ENCODE peak calls at places on chromosomes 12 and 14, in eight cellular contexts. I, F, D, R, B, A, E and Z are unnamed samples.
A peak's percentile ranks its signal among the peaks of the same experiment; 100 is the strongest.

GRCh38 chr14:102264775-102265174 is 40.2 kb downstream of the MOK start:
- DNase-seq in I (no peak), F (no peak), D (no peak), R (no peak), B (no peak), A (no peak), E (no peak), Z (no peak)

GRCh38 chr12:7716391-7716790 is 5.2 kb downstream of the DPPA3 start:
- DNase-seq in I (no peak), F (no peak), D (no peak), R (no peak), B (peak; percentile 74), A (no peak), E (peak; percentile 14), Z (no peak)

GRCh38 chr12:1814266-1814665 is 6.1 kb upstream of the LRTM2 start:
- DNase-seq in I (no peak), F (no peak), D (no peak), R (no peak), B (no peak), A (no peak), E (no peak), Z (no peak)

GRCh38 chr12:94721173-94721572 is 70.8 kb upstream of the TMCC3 start:
- DNase-seq in I (no peak), F (no peak), D (no peak), R (no peak), B (no peak), A (no peak), E (no peak), Z (no peak)

GRCh38 chr12:10159280-10159679 is 12.7 kb downstream of the OLR1 start:
- DNase-seq in I (no peak), F (no peak), D (no peak), R (no peak), B (no peak), A (no peak), E (no peak), Z (no peak)

GRCh38 chr14:50051106-50051505 is 65.3 kb downstream of the VCPKMT start:
- DNase-seq in I (no peak), F (no peak), D (no peak), R (no peak), B (no peak), A (no peak), E (no peak), Z (no peak)

GRCh38 chr14:70665448-70666363 is 24.0 kb downstream of the TTC9 start:
- DNase-seq in I (no peak), F (peak; percentile 1), D (no peak), R (no peak), B (peak; percentile 75), A (peak; percentile 36), E (no peak), Z (no peak)

GRCh38 chr12:122208073-122208820 is 4.7 kb downstream of the B3GNT4 start:
- DNase-seq in I (no peak), F (no peak), D (no peak), R (no peak), B (no peak), A (no peak), E (no peak), Z (no peak)

GRCh38 chr14:31263485-31264133 is 56.0 kb upstream of the HECTD1 start:
- DNase-seq in I (no peak), F (peak; percentile 95), D (no peak), R (peak; percentile 99), B (peak; percentile 39), A (no peak), E (no peak), Z (no peak)

GRCh38 chr14:51701956-51702355 is 50.2 kb downstream of the FRMD6 start:
- DNase-seq in I (no peak), F (peak; percentile 78), D (no peak), R (no peak), B (no peak), A (no peak), E (no peak), Z (no peak)